ENCODE peak calls at places on chromosomes 4 and X, in seven cellular contexts. T is Peyer's patch, R is GM23338, W is AG09309, S is AG10803, V is colonic mucosa, J is astrocyte of the spinal cord. N is an unnamed sample.

GRCh38 chr4:152342293-152342692 is 193.6 kb downstream of the FBXW7 start:
- DNase-seq in T (no peak), R (no peak), W (no peak), S (no peak), V (no peak), J (peak), N (no peak)

GRCh38 chr4:85756938-85757337 is 282.0 kb downstream of the ARHGAP24 start:
- DNase-seq in T (no peak), R (peak), W (no peak), S (peak), V (no peak), J (peak), N (no peak)

GRCh38 chr4:20151436-20151835 is 100.3 kb upstream of the SLIT2 start:
- DNase-seq in T (no peak), R (no peak), W (no peak), S (no peak), V (no peak), J (no peak), N (no peak)

GRCh38 chr4:166913926-166914325 is 320.4 kb downstream of the SPOCK3 start:
- DNase-seq in T (no peak), R (no peak), W (no peak), S (no peak), V (no peak), J (no peak), N (no peak)

GRCh38 chrX:107731831-107732502 is 43.6 kb downstream of the TSC22D3 start:
- DNase-seq in T (no peak), R (peak), W (no peak), S (peak), V (peak), J (peak), N (peak)

GRCh38 chr4:78901882-78902281 is 37.4 kb downstream of the PAQR3 start:
- DNase-seq in T (no peak), R (no peak), W (no peak), S (no peak), V (no peak), J (no peak), N (no peak)

GRCh38 chrX:124229374-124229773 is 103.1 kb upstream of the TEX13D start:
- DNase-seq in T (no peak), R (peak), W (no peak), S (no peak), V (no peak), J (no peak), N (no peak)

GRCh38 chr4:133476064-133476463 is 327.0 kb downstream of the PCDH10 start:
- DNase-seq in T (no peak), R (peak), W (no peak), S (no peak), V (no peak), J (no peak), N (no peak)

GRCh38 chr4:136495076-136495475 is 1037.2 kb downstream of the PCDH18 start:
- DNase-seq in T (no peak), R (peak), W (no peak), S (no peak), V (no peak), J (no peak), N (no peak)

GRCh38 chrX:114952696-114953095 is 64.7 kb downstream of the IL13RA2 start:
- DNase-seq in T (no peak), R (peak), W (no peak), S (no peak), V (no peak), J (no peak), N (no peak)

GRCh38 chr4:98733601-98734000 is 75.2 kb upstream of the TSPAN5 start:
- DNase-seq in T (no peak), R (no peak), W (no peak), S (no peak), V (no peak), J (no peak), N (no peak)

GRCh38 chr4:87982446-87982845 is 6.9 kb downstream of the SPP1 start:
- DNase-seq in T (no peak), R (no peak), W (no peak), S (peak), V (no peak), J (no peak), N (no peak)

GRCh38 chr4:125316781-125317525 is 2.2 kb downstream of the FAT4 start:
- DNase-seq in T (no peak), R (peak), W (no peak), S (peak), V (peak), J (peak), N (no peak)

GRCh38 chr4:122733805-122734155 is 1.3 kb downstream of the BBS12 start:
- DNase-seq in T (no peak), R (no peak), W (no peak), S (no peak), V (no peak), J (no peak), N (no peak)

GRCh38 chr4:18389118-18389517 is 367.6 kb upstream of the LCORL start:
- DNase-seq in T (no peak), R (no peak), W (no peak), S (no peak), V (no peak), J (no peak), N (no peak)

GRCh38 chr4:178102139-178102538 is 659.9 kb upstream of the AGA start:
- DNase-seq in T (no peak), R (no peak), W (no peak), S (no peak), V (no peak), J (no peak), N (no peak)

GRCh38 chr4:25308266-25308665 is 4.3 kb upstream of the ZCCHC4 start:
- DNase-seq in T (no peak), R (no peak), W (no peak), S (peak), V (no peak), J (no peak), N (no peak)

GRCh38 chr4:79723507-79723906 is 315.5 kb upstream of the GK2 start:
- DNase-seq in T (no peak), R (peak), W (no peak), S (no peak), V (no peak), J (no peak), N (no peak)

GRCh38 chr4:150215601-150216000 is 137.4 kb downstream of the DCLK2 start:
- DNase-seq in T (no peak), R (no peak), W (no peak), S (no peak), V (no peak), J (no peak), N (no peak)

GRCh38 chr4:150310159-150310895 is 232.1 kb downstream of the DCLK2 start:
- DNase-seq in T (no peak), R (no peak), W (no peak), S (peak), V (no peak), J (peak), N (no peak)

GRCh38 chrX:63354484-63354883 is 3.4 kb upstream of the SPIN4 start:
- DNase-seq in T (no peak), R (no peak), W (no peak), S (no peak), V (no peak), J (no peak), N (no peak)

GRCh38 chr4:38034986-38035882 is 75.0 kb downstream of the PTTG2 start:
- DNase-seq in T (peak), R (peak), W (peak), S (peak), V (peak), J (peak), N (no peak)

GRCh38 chr4:61918507-61919462 is 718.7 kb downstream of the ADGRL3 start:
- DNase-seq in T (no peak), R (no peak), W (no peak), S (no peak), V (no peak), J (no peak), N (no peak)

GRCh38 chr4:10704050-10704810 is 19.7 kb upstream of the CLNK start:
- DNase-seq in T (no peak), R (no peak), W (no peak), S (no peak), V (no peak), J (peak), N (no peak)

GRCh38 chrX:41033299-41033698 is 51.9 kb upstream of the USP9X start:
- DNase-seq in T (no peak), R (peak), W (no peak), S (peak), V (no peak), J (no peak), N (no peak)

GRCh38 chrX:154125356-154126040 is 18.5 kb upstream of the OPN1LW start:
- DNase-seq in T (no peak), R (no peak), W (no peak), S (no peak), V (no peak), J (no peak), N (no peak)

GRCh38 chr4:10579700-10580099 is 104.9 kb downstream of the CLNK start:
- DNase-seq in T (no peak), R (peak), W (no peak), S (no peak), V (no peak), J (no peak), N (no peak)

GRCh38 chrX:23509256-23509655 is 158.0 kb upstream of the PRDX4 start:
- DNase-seq in T (no peak), R (peak), W (no peak), S (no peak), V (no peak), J (no peak), N (no peak)

GRCh38 chr4:27218013-27218412 is 357.4 kb downstream of the STIM2 start:
- DNase-seq in T (no peak), R (no peak), W (no peak), S (no peak), V (no peak), J (no peak), N (no peak)

GRCh38 chrX:151692825-151693224 is 2.4 kb upstream of the PRRG3 start:
- DNase-seq in T (no peak), R (no peak), W (no peak), S (no peak), V (no peak), J (no peak), N (no peak)

GRCh38 chr4:95095352-95095974 is 337.7 kb downstream of the BMPR1B start:
- DNase-seq in T (no peak), R (peak), W (peak), S (peak), V (no peak), J (peak), N (no peak)

GRCh38 chr4:92253986-92254671 is 49.6 kb upstream of the GRID2 start:
- DNase-seq in T (no peak), R (no peak), W (no peak), S (no peak), V (no peak), J (no peak), N (no peak)

GRCh38 chr4:92253550-92253949 is 50.2 kb upstream of the GRID2 start:
- DNase-seq in T (no peak), R (no peak), W (no peak), S (no peak), V (no peak), J (no peak), N (no peak)

GRCh38 chr4:92252846-92253245 is 50.9 kb upstream of the GRID2 start:
- DNase-seq in T (no peak), R (no peak), W (no peak), S (no peak), V (no peak), J (no peak), N (no peak)

GRCh38 chr4:92255920-92256244 is 47.9 kb upstream of the GRID2 start:
- DNase-seq in T (no peak), R (no peak), W (no peak), S (no peak), V (no peak), J (no peak), N (no peak)

DNA sequence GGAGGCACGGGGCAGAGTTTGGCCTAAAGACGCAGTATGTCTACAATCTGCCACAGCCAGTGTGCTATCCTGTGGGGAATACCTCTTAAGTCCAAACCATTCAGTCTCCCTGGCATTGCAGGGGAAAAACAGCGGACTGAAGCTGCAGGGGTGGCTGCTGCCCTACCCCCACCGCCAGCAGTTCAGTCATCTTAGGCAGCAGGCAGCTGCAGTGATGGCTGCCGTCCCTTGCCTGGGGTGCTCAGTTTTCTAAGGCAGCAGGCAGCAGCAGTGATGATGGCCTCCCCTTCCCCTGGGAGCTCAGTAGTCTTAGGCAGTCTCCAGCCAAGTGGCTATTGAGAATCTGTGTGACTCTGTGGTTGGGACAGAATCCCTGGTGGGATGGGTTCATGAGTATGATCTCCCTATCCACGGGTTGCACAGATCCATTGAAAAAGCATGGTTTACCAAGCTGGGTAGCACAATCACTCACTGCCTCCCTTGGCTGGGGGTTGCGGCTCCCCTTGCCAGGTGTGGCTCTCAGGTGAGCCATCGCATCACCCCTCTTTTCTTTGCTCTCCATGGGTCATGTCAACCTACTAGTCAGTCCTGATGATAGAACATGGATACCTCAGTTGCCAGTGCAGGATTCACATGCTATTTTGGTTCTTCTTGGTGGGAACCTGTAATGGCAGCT is 48.9 kb upstream of the GRID2 start:
- DNase-seq in T (no peak), R (peak), W (no peak), S (no peak), V (no peak), J (no peak), N (no peak)
- H3K4me3 ChIP-seq in T (no peak), R (no peak), W (no peak), S (no peak), V (no peak), J (no peak), N (no peak)

GRCh38 chr4:68368566-68369473 is 18.9 kb upstream of the YTHDC1 start:
- DNase-seq in T (no peak), R (no peak), W (peak), S (peak), V (no peak), J (peak), N (no peak)

GRCh38 chr4:68369474-68369805 is 19.6 kb upstream of the YTHDC1 start:
- DNase-seq in T (no peak), R (no peak), W (no peak), S (peak), V (no peak), J (peak), N (no peak)

GRCh38 chr4:68375667-68376559 is 26.0 kb upstream of the YTHDC1 start:
- DNase-seq in T (peak), R (peak), W (peak), S (peak), V (peak), J (peak), N (no peak)

GRCh38 chr4:68372588-68372987 is 22.7 kb upstream of the YTHDC1 start:
- DNase-seq in T (no peak), R (peak), W (no peak), S (peak), V (no peak), J (no peak), N (no peak)

GRCh38 chr4:68373513-68373912 is 23.6 kb upstream of the YTHDC1 start:
- DNase-seq in T (peak), R (peak), W (no peak), S (peak), V (peak), J (peak), N (peak)
- H3K4me3 ChIP-seq in T (peak), R (peak), W (peak), S (peak), V (no peak), J (peak), N (peak)

GRCh38 chr4:149121015-149121404 is 678.8 kb upstream of the NR3C2 start:
- DNase-seq in T (no peak), R (no peak), W (no peak), S (no peak), V (no peak), J (no peak), N (no peak)
- H3K4me3 ChIP-seq in T (no peak), R (no peak), W (no peak), S (no peak), V (no peak), J (no peak), N (no peak)

GRCh38 chr4:2800691-2801596 is 8.1 kb downstream of the SH3BP2 start:
- DNase-seq in T (peak), R (peak), W (no peak), S (peak), V (peak), J (peak), N (peak)
- H3K4me3 ChIP-seq in T (no peak), R (no peak), W (no peak), S (peak), V (no peak), J (no peak), N (peak)

GRCh38 chr4:169774466-169775445 is 17.0 kb upstream of the HPF1 start:
- DNase-seq in T (no peak), R (peak), W (no peak), S (no peak), V (no peak), J (peak), N (no peak)
- H3K4me3 ChIP-seq in T (no peak), R (peak), W (no peak), S (no peak), V (no peak), J (peak), N (no peak)

DNA sequence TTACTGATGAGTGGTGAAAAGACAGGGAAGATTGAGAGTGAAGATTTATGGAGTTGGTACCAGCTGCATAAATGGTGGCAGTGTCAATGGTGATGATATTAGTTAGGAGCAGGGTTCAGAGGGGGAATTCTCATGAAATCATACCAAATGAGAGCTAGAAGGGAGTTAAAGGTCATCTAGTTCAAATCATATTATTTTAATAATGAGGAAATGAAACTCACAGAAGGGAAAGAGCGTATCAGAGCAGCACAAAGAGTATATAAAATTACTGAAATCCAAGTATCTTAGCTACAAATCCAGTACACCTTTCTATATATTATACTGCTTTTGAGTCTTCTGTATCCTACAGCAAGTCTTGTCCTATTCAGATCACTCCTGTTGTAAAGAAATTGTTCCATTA is 5.0 kb downstream of the P2RY10 start:
- DNase-seq in T (no peak), R (no peak), W (no peak), S (no peak), V (no peak), J (no peak), N (no peak)
- H3K4me3 ChIP-seq in T (no peak), R (no peak), W (no peak), S (no peak), V (no peak), J (no peak), N (no peak)

GRCh38 chrX:2781226-2781571 is 29.4 kb downstream of the XG start:
- DNase-seq in T (no peak), R (no peak), W (no peak), S (no peak), V (no peak), J (no peak), N (no peak)
- H3K4me3 ChIP-seq in T (no peak), R (peak), W (no peak), S (no peak), V (no peak), J (no peak), N (no peak)

N was measured in ascending aorta.